ENCODE peak calls at places on chromosome 12, in five cellular contexts. I is activated CD8-positive, alpha-beta memory T cell treated with anti-CD3 and anti-CD28 coated beads for 24 hours; D is upper lobe of left lung; U is CD4-positive, alpha-beta T cell; V is stomach. Y is an unnamed sample.

GRCh38 chr12:26047401-26048226 is 77.2 kb downstream of the BHLHE41 start:
- DNase-seq in U (no peak), V (no peak), I (no peak), D (no peak), Y (no peak)

GRCh38 chr12:125549836-125550235 is 484.6 kb downstream of the AACS start:
- DNase-seq in I (no peak), V (no peak), U (no peak), D (no peak), Y (no peak)

GRCh38 chr12:54398995-54399793 is 14.7 kb upstream of the ZNF385A start:
- DNase-seq in D (no peak), I (peak), V (peak), U (peak), Y (peak)

GRCh38 chr12:104643921-104644669 is 187.3 kb downstream of the CHST11 start:
- DNase-seq in D (peak), V (peak), I (no peak), U (no peak), Y (no peak)

GRCh38 chr12:4434721-4435425 is 10.7 kb downstream of the FGF6 start:
- DNase-seq in V (no peak), D (no peak), I (peak), U (no peak), Y (no peak)

GRCh38 chr12:72432037-72432604 is 160.0 kb downstream of the TRHDE start:
- DNase-seq in D (no peak), V (no peak), U (no peak), I (no peak), Y (no peak)

GRCh38 chr12:13595536-13596450 is 385.6 kb downstream of the GRIN2B start:
- DNase-seq in U (no peak), I (no peak), V (no peak), D (no peak), Y (no peak)

GRCh38 chr12:7161327-7161726 is 28.2 kb upstream of the PEX5 start:
- DNase-seq in U (no peak), V (no peak), I (no peak), D (no peak), Y (no peak)

GRCh38 chr12:47276253-47277070 is 196.7 kb upstream of the AMIGO2 start:
- DNase-seq in V (no peak), U (peak), D (no peak), I (no peak), Y (peak)

GRCh38 chr12:123614110-123614509 is 12.2 kb downstream of the DDX55 start:
- DNase-seq in V (no peak), D (no peak), U (no peak), I (no peak), Y (no peak)

GRCh38 chr12:121000530-121000929 is 15.8 kb downstream of the C12orf43 start:
- DNase-seq in D (no peak), V (no peak), I (no peak), U (no peak), Y (no peak)

GRCh38 chr12:52434760-52435530 is 774 bp upstream of the KRT75 start:
- DNase-seq in I (no peak), U (no peak), D (no peak), V (no peak), Y (no peak)

GRCh38 chr12:104182144-104182543 is 33.4 kb upstream of the TXNRD1 start:
- DNase-seq in V (peak), I (no peak), U (no peak), D (no peak), Y (no peak)

GRCh38 chr12:104750061-104750460 is 208.0 kb downstream of the SLC41A2 start:
- DNase-seq in D (no peak), I (peak), V (no peak), U (no peak), Y (no peak)

GRCh38 chr12:12837025-12837872 is 24.1 kb downstream of the DDX47 start:
- DNase-seq in D (no peak), U (peak), V (peak), I (peak), Y (no peak)

GRCh38 chr12:27970391-27970980 is 2.0 kb downstream of the PTHLH start:
- DNase-seq in D (peak), I (peak), U (no peak), V (no peak), Y (no peak)

GRCh38 chr12:116690016-116690709 is 47.7 kb downstream of the SPRING1 start:
- DNase-seq in U (no peak), D (no peak), I (no peak), V (no peak), Y (no peak)

GRCh38 chr12:48390026-48390425 is 39.3 kb upstream of the ZNF641 start:
- DNase-seq in D (no peak), U (no peak), V (no peak), I (no peak), Y (no peak)

GRCh38 chr12:106246891-106247730 is 709 bp downstream of the CKAP4 start:
- DNase-seq in U (peak), V (peak), I (peak), D (peak), Y (peak)

Y was measured in effector CD8-positive, alpha-beta T cell.